ENCODE peak calls at places on chromosomes 7 and 10, in five cellular contexts. I is H9, T is neuronal stem cell, D is mesendoderm, Z is H1. M is an unnamed sample.
A peak's percentile ranks its signal among the peaks of the same experiment; 100 is the strongest.

GRCh38 chr7:36148422-36149065 is 4.5 kb upstream of the EEPD1 start:
- DNase-seq in I (no peak), T (no peak), D (no peak), Z (no peak), M (no peak)

GRCh38 chr10:45470098-45471012 is 96.3 kb downstream of the ALOX5 start:
- DNase-seq in T (no peak), I (peak; percentile 68), Z (no peak), D (peak; percentile 86), M (peak; percentile 87)

GRCh38 chr7:100897111-100897608 is 1.5 kb upstream of the ACHE start:
- DNase-seq in I (peak; percentile 64), Z (peak; percentile 78), T (no peak), D (peak; percentile 49), M (no peak)

GRCh38 chr7:77808517-77808916 is 9.9 kb downstream of the PHTF2 start:
- DNase-seq in I (no peak), D (no peak), Z (no peak), T (no peak), M (no peak)

GRCh38 chr10:123995461-123996131 is 97.8 kb downstream of the CHST15 start:
- DNase-seq in T (peak; percentile 35), I (peak; percentile 91), Z (peak; percentile 75), D (peak; percentile 92), M (peak; percentile 66)

GRCh38 chr7:43081603-43082002 is 30.8 kb upstream of the HECW1 start:
- DNase-seq in D (no peak), I (no peak), T (no peak), Z (no peak), M (no peak)

GRCh38 chr10:7475046-7475860 is 64.4 kb upstream of the SFMBT2 start:
- DNase-seq in T (peak; percentile 24), Z (peak; percentile 67), I (peak; percentile 77), D (peak; percentile 84), M (no peak)

GRCh38 chr7:378551-379455 is 88.8 kb downstream of the FOXL3 start:
- DNase-seq in Z (no peak), I (no peak), T (no peak), D (no peak), M (no peak)

GRCh38 chr7:33075818-33076483 is 13.4 kb upstream of the NT5C3A start:
- DNase-seq in T (no peak), I (no peak), Z (no peak), D (no peak), M (no peak)

GRCh38 chr7:15747187-15748111 is 61.0 kb upstream of the MEOX2 start:
- DNase-seq in T (no peak), D (no peak), Z (no peak), I (no peak), M (no peak)

DNA sequence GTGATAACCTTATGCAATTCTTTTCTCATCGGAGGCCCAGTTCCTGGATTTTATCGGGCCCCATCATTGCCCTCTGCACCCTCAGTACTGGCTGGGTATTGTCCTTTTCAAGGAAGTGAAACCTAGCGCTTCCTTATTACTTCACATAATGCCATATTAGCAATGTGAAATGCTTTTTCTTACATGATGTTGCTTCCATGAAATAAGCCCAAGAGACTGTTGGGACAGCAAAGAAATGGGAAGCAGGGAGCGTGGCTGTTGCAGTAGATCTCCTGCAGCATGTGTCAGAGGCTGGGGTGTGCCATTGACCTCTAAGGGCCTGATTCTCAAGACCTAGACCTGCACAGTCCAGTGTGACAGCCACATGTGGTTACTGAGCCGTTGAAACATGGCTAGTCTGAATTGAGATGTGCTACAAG is 8.1 kb downstream of the CHN2 start:
- DNase-seq in I (no peak), T (no peak), D (no peak), Z (no peak), M (no peak)
- H3K18ac ChIP-seq in I (no peak overlapping the region), T (no peak overlapping the region), D (no peak overlapping the region), Z (no peak overlapping the region), M (no peak overlapping the region)

DNA sequence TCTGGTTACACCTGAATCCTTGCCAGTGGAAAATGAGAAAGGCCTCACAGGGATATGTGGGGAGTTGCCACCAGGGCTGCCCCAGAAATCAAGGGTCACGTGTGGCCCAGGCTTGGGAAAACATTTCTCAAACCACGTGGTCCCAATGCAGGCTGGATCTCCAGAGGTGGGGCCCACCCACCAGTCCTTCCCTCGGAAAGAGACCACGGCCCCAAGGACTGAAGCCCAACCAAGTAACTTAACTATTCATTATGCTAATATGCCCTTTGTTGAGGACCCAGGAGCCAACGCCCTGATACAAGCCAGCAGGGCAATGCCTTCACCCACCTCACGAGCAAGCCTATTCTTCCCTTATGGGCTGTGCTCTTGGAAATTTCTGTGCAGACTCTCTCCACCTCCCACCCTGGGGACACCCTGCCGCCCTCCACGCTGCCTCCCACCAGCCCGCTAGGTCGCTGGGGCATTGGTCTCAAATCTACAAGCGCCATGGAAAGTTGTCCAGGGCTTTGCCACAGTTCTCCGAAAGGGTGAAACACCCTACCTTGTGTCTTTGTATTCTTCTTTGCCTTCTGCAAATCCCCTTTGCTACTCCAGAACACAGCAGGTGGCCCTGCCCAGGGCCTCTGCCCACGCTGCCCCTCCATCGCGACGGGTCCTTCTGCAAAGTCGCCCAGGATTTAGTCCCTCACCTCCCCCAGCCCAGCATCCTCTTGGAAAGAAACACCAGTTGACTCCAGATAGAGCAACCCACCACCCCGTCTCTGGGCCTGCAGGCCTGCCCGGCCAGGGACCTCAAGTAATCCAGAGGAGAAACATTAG is 8.8 kb downstream of the TNS3 start:
- DNase-seq in T (no peak), I (peak; percentile 63), Z (no peak), D (peak; percentile 46), M (no peak)
- H3K18ac ChIP-seq in T (peak overlapping the region; percentile 35), I (no peak overlapping the region), Z (peak overlapping the region; percentile 7), D (no peak overlapping the region), M (peak overlapping the region; percentile 69)

DNA sequence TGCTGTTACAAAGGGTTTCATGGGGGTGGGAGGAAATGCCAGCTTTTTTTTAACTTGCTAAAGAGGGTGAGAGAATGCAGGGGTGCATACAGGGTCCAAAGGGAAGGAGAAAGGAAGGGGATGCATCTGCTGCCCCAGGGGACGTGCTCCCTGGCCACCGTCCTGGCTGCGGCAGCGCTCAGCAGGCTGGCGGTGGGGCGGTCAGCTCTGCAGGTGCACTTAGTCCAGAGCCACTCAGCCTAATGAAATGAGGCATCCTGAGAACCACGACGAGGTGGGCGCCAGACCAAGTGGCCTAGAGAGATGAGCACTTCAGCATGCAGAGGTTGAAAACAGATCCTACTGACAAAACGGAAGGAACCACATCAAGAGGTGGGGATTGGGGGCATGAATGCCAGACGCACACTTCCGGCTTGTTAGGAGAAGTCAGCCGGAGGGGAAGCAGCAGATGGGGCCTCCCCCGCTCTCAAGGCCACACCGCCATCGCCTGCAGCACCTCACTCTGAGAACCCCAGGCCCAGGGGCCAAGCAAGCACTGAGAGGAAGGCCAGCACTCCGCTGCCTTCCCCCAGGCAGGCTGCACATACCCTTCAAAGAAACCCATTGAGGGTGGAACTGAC is 94.5 kb downstream of the MAD1L1 start:
- DNase-seq in D (no peak), T (no peak), I (no peak), Z (no peak), M (no peak)
- H3K18ac ChIP-seq in D (no peak overlapping the region), T (peak overlapping the region; percentile 60), I (no peak overlapping the region), Z (no peak overlapping the region), M (no peak overlapping the region)

GRCh38 chr7:158446281-158446680 is 141.3 kb downstream of the PTPRN2 start:
- DNase-seq in D (no peak), Z (no peak), I (no peak), T (no peak), M (no peak)
- H3K18ac ChIP-seq in D (no peak overlapping the region), Z (no peak overlapping the region), I (no peak overlapping the region), T (no peak overlapping the region), M (no peak overlapping the region)

DNA sequence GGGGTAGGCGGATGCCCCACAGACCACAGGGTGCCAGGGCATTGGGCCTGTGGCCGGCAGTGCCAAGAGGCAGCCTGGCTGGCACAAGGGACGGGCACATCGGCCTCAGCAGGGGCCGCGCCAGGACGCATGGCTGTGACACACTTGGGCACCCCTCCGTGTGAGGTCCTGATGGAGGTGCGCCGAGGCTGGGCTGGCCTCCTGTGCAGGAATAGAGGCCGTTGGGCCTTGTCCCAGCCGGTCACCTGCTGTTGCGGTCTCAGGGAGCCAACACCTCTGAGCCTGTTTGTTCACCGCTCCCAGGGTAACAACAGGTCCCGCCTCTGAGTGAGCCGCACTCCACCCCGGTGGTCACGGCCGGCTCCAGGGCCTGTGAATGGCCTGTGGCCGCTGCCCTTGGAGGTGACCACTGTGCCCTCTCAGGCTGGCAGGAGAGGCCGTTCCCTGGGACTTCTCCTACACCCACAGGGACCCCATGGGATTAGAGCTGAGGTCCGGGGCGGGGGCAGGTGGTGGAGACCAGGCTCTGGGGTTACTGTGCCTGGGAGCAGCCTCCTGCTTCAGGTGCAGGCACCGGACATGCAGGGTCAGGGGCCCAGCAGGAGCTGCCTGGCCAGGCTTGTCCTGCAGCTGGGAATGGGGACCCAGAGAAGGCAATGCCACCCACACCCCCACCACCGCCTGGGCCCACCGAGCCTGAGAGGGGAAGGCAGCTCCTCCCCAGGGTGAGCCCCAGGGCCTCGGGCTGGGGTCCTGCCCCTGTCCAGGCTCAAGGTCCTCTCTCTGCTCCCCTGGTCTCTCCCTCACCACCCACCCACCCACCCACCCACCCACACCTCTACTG is 12.0 kb downstream of the PWWP2B start:
- DNase-seq in D (no peak), Z (no peak), T (no peak), I (no peak), M (no peak)
- H3K18ac ChIP-seq in D (peak overlapping the region; percentile 11), Z (peak overlapping the region; percentile 99), T (peak overlapping the region; percentile 80), I (peak overlapping the region; percentile 83), M (no peak overlapping the region)

GRCh38 chr10:78513986-78514385 is 480.3 kb downstream of the RPS24 start:
- DNase-seq in I (no peak), Z (peak; percentile 16), T (no peak), D (peak; percentile 11), M (no peak)
- H3K18ac ChIP-seq in I (no peak overlapping the region), Z (no peak overlapping the region), T (no peak overlapping the region), D (no peak overlapping the region), M (no peak overlapping the region)

M was measured in IMR-90.